ENCODE peak calls at places on chromosome 20, in four cellular contexts. O, Y, B and E are unnamed samples. For H3K4me1, the result is how much of the 10 kb centered on the place peaks cover.

GRCh38 chr20:5100684-5101347 is 18.9 kb downstream of the PCNA start:
- DNase-seq in O (peak), Y (peak), B (peak), E (peak)

GRCh38 chr20:37347891-37348642 is 2.1 kb downstream of the SRC start:
- DNase-seq in O (no peak), Y (no peak), B (no peak), E (no peak)

GRCh38 chr20:32004963-32005362 is 5.3 kb upstream of the CCM2L start:
- DNase-seq in O (no peak), Y (peak), B (peak), E (no peak)

GRCh38 chr20:12700701-12701100 is 308.1 kb upstream of the SPTLC3 start:
- DNase-seq in O (no peak), Y (no peak), B (no peak), E (no peak)

GRCh38 chr20:32278199-32278643 is 770 bp downstream of the KIF3B start:
- DNase-seq in O (no peak), Y (no peak), B (peak), E (no peak)

GRCh38 chr20:1816384-1817381 is 78.5 kb upstream of the SIRPA start:
- DNase-seq in O (peak), Y (no peak), B (peak), E (no peak)

GRCh38 chr20:62832951-62833391 is 16.1 kb downstream of the COL9A3 start:
- DNase-seq in O (no peak), Y (no peak), B (peak), E (no peak)

GRCh38 chr20:47720636-47721427 is 64.4 kb downstream of the SULF2 start:
- DNase-seq in O (no peak), Y (no peak), B (no peak), E (no peak)

GRCh38 chr20:51385941-51386530 is 156.5 kb downstream of the NFATC2 start:
- DNase-seq in O (no peak), Y (peak), B (peak), E (peak)

GRCh38 chr20:17611290-17611539 is 41.3 kb downstream of the DSTN start:
- DNase-seq in O (no peak), Y (no peak), B (peak), E (no peak)

GRCh38 chr20:57194154-57194553 is 72.3 kb downstream of the BMP7 start:
- DNase-seq in O (no peak), Y (no peak), B (peak), E (no peak)

GRCh38 chr20:20466341-20466879 is 98.5 kb downstream of the INSM1 start:
- DNase-seq in O (no peak), Y (no peak), B (peak), E (no peak)

GRCh38 chr20:35305682-35306556 is 13.7 kb upstream of the FAM83C start:
- DNase-seq in O (no peak), Y (peak), B (peak), E (no peak)

GRCh38 chr20:37521091-37521771 is at the start of gene NNAT:
- DNase-seq in O (no peak), Y (no peak), B (no peak), E (no peak)

GRCh38 chr20:17735206-17735804 is 35.5 kb downstream of the BANF2 start:
- DNase-seq in O (no peak), Y (no peak), B (peak), E (no peak)

GRCh38 chr20:2879148-2879547 is 5.9 kb downstream of the PTPRA start:
- DNase-seq in O (no peak), Y (no peak), B (no peak), E (no peak)

GRCh38 chr20:835220-836045 is 1.9 kb downstream of the FAM110A start:
- DNase-seq in O (no peak), Y (no peak), B (peak), E (no peak)

GRCh38 chr20:51326241-51326819 is 216.2 kb downstream of the NFATC2 start:
- DNase-seq in O (no peak), Y (peak), B (peak), E (no peak)

GRCh38 chr20:2692886-2693285 is 306 bp downstream of the EBF4 start:
- DNase-seq in O (no peak), Y (no peak), B (peak), E (no peak)

GRCh38 chr20:57220187-57221165 is 46.0 kb downstream of the BMP7 start:
- DNase-seq in O (no peak), Y (no peak), B (peak), E (no peak)

GRCh38 chr20:50019466-50020256 is 36.9 kb downstream of the SNAI1 start:
- DNase-seq in O (no peak), Y (no peak), B (no peak), E (no peak)

GRCh38 chr20:33653900-33654596 is 8.1 kb upstream of the C20orf144 start:
- DNase-seq in O (no peak), Y (no peak), B (peak), E (no peak)
- H3K4me3 ChIP-seq in O (no peak), Y (no peak), B (no peak), E (no peak)

DNA sequence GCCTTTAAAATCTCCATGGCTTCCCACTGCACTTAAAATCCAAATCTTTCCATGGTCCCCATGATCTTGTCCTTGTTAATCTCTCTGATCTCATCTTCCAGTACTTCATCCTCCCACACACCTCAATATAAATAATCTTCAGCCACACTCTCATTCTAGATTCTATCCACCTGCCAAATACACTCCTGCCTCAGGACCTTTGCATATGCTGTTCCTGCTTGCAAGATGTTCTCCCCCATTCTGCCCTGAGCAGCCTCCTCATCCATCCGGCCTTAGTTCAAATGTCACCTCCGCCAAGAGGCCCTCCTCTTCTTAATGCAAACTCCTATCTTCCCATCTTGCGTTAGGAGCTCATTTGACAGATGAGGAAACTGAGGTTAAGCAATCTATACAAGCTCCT is 77.4 kb downstream of the PREX1 start:
- DNase-seq in O (no peak), Y (no peak), B (no peak), E (no peak)
- H3K4me1 ChIP-seq in O (under half), Y (under half), B (under half), E (under half)

GRCh38 chr20:25622049-25622448 is 1.8 kb downstream of the NANP start:
- DNase-seq in O (no peak), Y (no peak), B (no peak), E (no peak)
- H3K4me3 ChIP-seq in O (no peak), Y (peak), B (no peak), E (peak)

GRCh38 chr20:44166477-44166876 is 20.5 kb downstream of the JPH2 start:
- DNase-seq in O (no peak), Y (no peak), B (no peak), E (no peak)
- H3K4me1 ChIP-seq in O (half or more), Y (under half), B (under half), E (under half)

GRCh38 chr20:41004561-41005360 is 23.9 kb upstream of the TOP1 start:
- DNase-seq in O (no peak), Y (no peak), B (no peak), E (no peak)
- H3K4me3 ChIP-seq in O (no peak), Y (peak), B (no peak), E (no peak)

GRCh38 chr20:41155267-41155666 is 17.9 kb downstream of the PLCG1 start:
- DNase-seq in O (no peak), Y (no peak), B (no peak), E (no peak)

GRCh38 chr20:41152108-41152757 is 14.9 kb downstream of the PLCG1 start:
- DNase-seq in O (no peak), Y (no peak), B (no peak), E (no peak)

GRCh38 chr20:41158082-41158625 is 20.8 kb downstream of the PLCG1 start:
- DNase-seq in O (no peak), Y (no peak), B (peak), E (no peak)

GRCh38 chr20:41151134-41151869 is 14.0 kb downstream of the PLCG1 start:
- DNase-seq in O (no peak), Y (no peak), B (peak), E (no peak)

GRCh38 chr20:41154436-41155176 is 17.3 kb downstream of the PLCG1 start:
- DNase-seq in O (no peak), Y (no peak), B (no peak), E (no peak)
- H3K4me1 ChIP-seq in O (half or more), Y (under half), B (half or more), E (under half)

GRCh38 chr20:64057628-64058498 is 5.1 kb upstream of the TCEA2 start:
- DNase-seq in O (no peak), Y (no peak), B (peak), E (peak)
- H3K4me3 ChIP-seq in O (peak), Y (no peak), B (no peak), E (no peak)